ENCODE peak calls at places on chromosomes 2 and 18, in five cellular contexts. I is A549, F is ovary, C is IMR-90, U is GM12878. V is an unnamed sample.

GRCh38 chr18:8484951-8485350 is 124.3 kb upstream of the RAB12 start:
- DNase-seq in C (no peak), I (no peak), F (no peak), U (no peak), V (no peak)

GRCh38 chr2:66700181-66700686 is 265.3 kb downstream of the MEIS1 start:
- DNase-seq in U (no peak), F (no peak), I (no peak), C (no peak), V (no peak)

GRCh38 chr2:127387655-127388422 is at the start of gene MAP3K2:
- DNase-seq in F (peak), I (peak), U (peak), C (peak), V (peak)

GRCh38 chr2:47054036-47054555 is 101.0 kb downstream of the STPG4 start:
- DNase-seq in C (no peak), I (no peak), F (no peak), U (no peak), V (no peak)

GRCh38 chr2:181632733-181633401 is 24.0 kb downstream of the CERKL start:
- DNase-seq in U (peak), I (no peak), C (no peak), F (no peak), V (no peak)

GRCh38 chr18:49565656-49566055 is 3.8 kb downstream of the LIPG start:
- DNase-seq in I (no peak), U (no peak), F (no peak), C (peak), V (no peak)

GRCh38 chr18:55405655-55406373 is 182.2 kb downstream of the TCF4 start:
- DNase-seq in U (no peak), C (peak), I (peak), F (peak), V (peak)

GRCh38 chr18:51255694-51256093 is 58.2 kb upstream of the MEX3C start:
- DNase-seq in U (no peak), C (no peak), I (no peak), F (no peak), V (no peak)

GRCh38 chr18:35289293-35290069 is 548 bp downstream of the ZSCAN30 start:
- DNase-seq in C (peak), U (no peak), F (peak), I (no peak), V (no peak)

GRCh38 chr18:10421859-10422258 is 32.6 kb upstream of the APCDD1 start:
- DNase-seq in F (no peak), U (no peak), I (no peak), C (peak), V (no peak)

GRCh38 chr2:86078801-86079545 is 26.7 kb downstream of the POLR1A start:
- DNase-seq in U (no peak), C (peak), I (peak), F (no peak), V (peak)

GRCh38 chr2:238305965-238306679 is 14.2 kb upstream of the TRAF3IP1 start:
- DNase-seq in U (no peak), F (no peak), C (no peak), I (no peak), V (no peak)

GRCh38 chr2:54239427-54239826 is 16.6 kb downstream of the TSPYL6 start:
- DNase-seq in F (no peak), U (no peak), C (peak), I (no peak), V (no peak)

GRCh38 chr2:68456198-68456597 is 10.9 kb downstream of the FBXO48 start:
- DNase-seq in U (no peak), I (no peak), C (no peak), F (no peak), V (no peak)

GRCh38 chr2:137960223-137960622 is 4.0 kb upstream of the HNMT start:
- DNase-seq in C (no peak), I (no peak), F (no peak), U (no peak), V (no peak)

GRCh38 chr2:20050712-20051517 is 513 bp downstream of the LAPTM4A start:
- DNase-seq in C (peak), U (no peak), F (peak), I (peak), V (no peak)

GRCh38 chr2:179226961-179227259 is 37.7 kb downstream of the SESTD1 start:
- DNase-seq in C (no peak), F (no peak), U (no peak), I (no peak), V (no peak)

GRCh38 chr18:3261393-3262233 is at the start of gene MYL12B:
- DNase-seq in U (no peak), C (peak), I (peak), F (peak), V (peak)
- TF ChIP-seq POLR2A in U (peak), C (peak), I (peak), F (peak), V (peak)

GRCh38 chr2:230951396-230951795 is 26.4 kb upstream of the GPR55 start:
- DNase-seq in F (no peak), U (no peak), C (no peak), I (no peak), V (no peak)

GRCh38 chr2:230949966-230950832 is 25.2 kb upstream of the GPR55 start:
- DNase-seq in I (no peak), F (no peak), C (no peak), U (peak), V (no peak)

GRCh38 chr2:230952226-230952956 is 27.3 kb upstream of the GPR55 start:
- DNase-seq in F (no peak), I (no peak), U (no peak), C (no peak), V (no peak)

GRCh38 chr2:230947908-230948365 is 22.9 kb upstream of the GPR55 start:
- DNase-seq in I (no peak), U (peak), F (no peak), C (no peak), V (no peak)

GRCh38 chr2:230950833-230951339 is 25.8 kb upstream of the GPR55 start:
- DNase-seq in I (no peak), U (no peak), C (no peak), F (no peak), V (no peak)
- TF ChIP-seq POLR2A in I (no peak), U (peak), C (no peak), F (no peak), V (no peak)

DNA sequence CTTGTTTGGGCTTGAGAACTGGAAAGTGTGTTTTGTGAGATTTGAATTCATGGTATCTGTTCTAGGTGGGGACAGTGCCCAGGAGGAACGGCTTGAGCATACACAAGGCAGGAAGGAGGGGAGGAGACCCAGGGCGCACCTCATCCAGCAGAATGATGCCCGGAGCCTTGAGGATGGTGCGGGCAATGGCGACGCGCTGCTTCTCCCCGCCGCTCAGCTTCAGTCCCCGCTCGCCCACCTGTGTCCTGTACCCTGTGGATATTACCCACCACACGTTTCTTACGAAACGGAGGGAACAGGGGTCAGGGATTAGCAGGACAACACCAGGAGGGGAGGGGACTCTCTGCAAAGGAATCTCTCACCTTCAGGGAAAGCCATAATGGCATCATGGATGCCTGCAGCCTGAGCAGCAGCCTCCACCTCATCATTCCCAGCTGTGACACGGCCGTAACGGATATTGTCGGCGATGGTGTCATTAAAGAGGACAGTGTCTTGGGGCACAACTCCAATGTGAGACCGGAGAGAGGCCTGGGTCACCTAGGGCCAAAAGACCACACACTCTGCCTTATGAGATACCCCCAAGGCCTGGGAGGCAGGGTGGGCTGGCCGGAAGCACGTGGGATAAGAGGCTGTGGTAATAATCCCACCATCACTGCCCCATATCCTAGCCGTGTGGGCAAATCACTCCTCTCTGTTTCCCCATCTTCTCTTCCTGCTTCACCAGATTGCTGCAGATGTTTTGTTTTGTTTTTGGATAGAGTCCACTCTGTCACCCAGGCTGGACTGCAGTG is 4.2 kb downstream of the ZFAND2B start:
- DNase-seq in F (no peak), I (no peak), U (no peak), C (no peak), V (no peak)
- TF ChIP-seq POLR2A in F (no peak), I (no peak), U (no peak), C (no peak), V (no peak)

DNA sequence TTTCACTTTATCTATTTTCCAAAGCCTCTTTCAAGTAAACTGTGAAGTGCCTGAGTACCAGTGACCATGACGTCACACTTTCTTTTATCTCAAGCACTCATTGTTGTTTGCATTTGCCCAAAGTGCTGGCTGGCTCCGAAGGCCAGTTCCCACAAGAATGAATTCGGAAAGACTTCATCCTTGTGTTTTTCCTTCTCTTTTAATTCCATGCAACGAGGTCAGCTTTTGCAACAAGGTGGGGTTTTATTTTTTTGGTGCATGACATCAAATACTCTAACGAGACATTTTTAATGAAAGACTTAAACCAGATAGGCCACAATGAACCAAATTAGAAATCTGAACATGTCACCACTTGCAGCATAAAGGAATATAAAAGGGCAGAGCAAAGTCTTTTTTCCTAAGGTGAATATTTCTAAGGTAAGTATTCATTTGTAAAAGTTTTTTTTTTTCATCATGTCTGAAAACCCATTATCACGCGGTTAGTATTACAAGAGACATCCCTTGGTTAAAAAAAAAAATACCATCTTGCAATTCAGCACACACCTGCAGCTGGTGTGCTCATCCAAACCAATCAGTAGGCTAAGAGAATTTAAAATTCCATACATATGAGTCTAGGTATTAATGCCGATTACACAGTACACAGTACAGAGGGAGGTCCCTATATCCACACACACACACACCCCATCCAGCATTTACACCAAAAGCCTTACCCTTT is 2.4 kb downstream of the ARL4C start:
- DNase-seq in U (no peak), C (peak), I (peak), F (no peak), V (no peak)
- TF ChIP-seq POLR2A in U (no peak), C (no peak), I (no peak), F (no peak), V (no peak)

GRCh38 chr2:178072383-178073301 is at the start of gene PDE11A:
- DNase-seq in U (no peak), C (peak), I (peak), F (peak), V (peak)
- TF ChIP-seq POLR2A in U (no peak), C (no peak), I (peak), F (no peak), V (no peak)

GRCh38 chr2:187459242-187459641 is 11.2 kb upstream of the CALCRL start:
- DNase-seq in I (no peak), C (no peak), U (no peak), F (no peak), V (no peak)

GRCh38 chr2:187468262-187468661 is 20.2 kb upstream of the CALCRL start:
- DNase-seq in C (peak), I (no peak), F (no peak), U (no peak), V (no peak)

GRCh38 chr2:187466129-187466792 is 18.2 kb upstream of the CALCRL start:
- DNase-seq in I (no peak), C (no peak), U (no peak), F (no peak), V (no peak)

GRCh38 chr2:187461294-187462261 is 13.5 kb upstream of the CALCRL start:
- DNase-seq in F (peak), I (no peak), U (no peak), C (no peak), V (no peak)

DNA sequence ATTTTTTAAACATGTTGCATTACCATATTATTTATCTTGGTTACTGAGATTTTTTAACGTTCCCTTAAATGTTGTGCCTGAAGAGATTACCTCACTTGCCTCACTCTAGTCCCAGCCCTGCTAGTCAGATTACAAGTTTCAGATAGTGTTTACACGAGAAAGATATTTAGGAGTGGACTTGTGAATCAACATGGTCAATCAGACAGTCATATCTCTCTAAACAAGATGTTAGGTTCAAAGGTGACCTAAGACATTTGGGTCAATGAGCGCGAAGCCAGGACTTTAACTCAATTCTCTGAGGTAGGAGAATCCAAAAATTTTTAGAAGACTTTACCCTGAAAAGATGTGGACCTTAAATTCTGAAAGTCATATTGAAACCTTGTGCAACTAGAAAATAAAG is 14.8 kb upstream of the CALCRL start:
- DNase-seq in C (no peak), F (no peak), I (no peak), U (no peak), V (no peak)
- TF ChIP-seq POLR2A in C (no peak), F (no peak), I (no peak), U (no peak), V (no peak)

GRCh38 chr2:73926493-73927327 is at the start of gene DGUOK:
- DNase-seq in I (peak), U (peak), F (peak), C (peak), V (peak)
- TF ChIP-seq POLR2A in I (peak), U (peak), F (peak), C (peak), V (peak)

V was measured in upper lobe of left lung.